ENCODE peak calls at places on chromosomes 12 and 14, in ten cellular contexts. One of them, this sample, is unnamed.

GRCh38 chr12:34290191-34290995 is 268.1 kb downstream of the ALG10 start:
- DNase-seq in prostate gland: no peak
- DNase-seq in MM.1S: no peak
- DNase-seq in coronary artery: peak
- DNase-seq in fibroblast of lung: no peak
- DNase-seq in lung: no peak
- DNase-seq in cardiac muscle cell: no peak
- DNase-seq in A549: no peak
- DNase-seq in PC-3: no peak
- DNase-seq in tibial artery: no peak
- DNase-seq in this sample: no peak

GRCh38 chr14:79074501-79074900 is 904.3 kb downstream of the NRXN3 start:
- DNase-seq in coronary artery: no peak
- DNase-seq in lung: no peak
- DNase-seq in prostate gland: peak
- DNase-seq in MM.1S: no peak
- DNase-seq in fibroblast of lung: no peak
- DNase-seq in A549: no peak
- DNase-seq in cardiac muscle cell: no peak
- DNase-seq in tibial artery: no peak
- DNase-seq in PC-3: peak
- DNase-seq in this sample: no peak

GRCh38 chr12:108350511-108350910 is 11.4 kb upstream of the CMKLR1 start:
- DNase-seq in lung: no peak
- DNase-seq in A549: no peak
- DNase-seq in fibroblast of lung: no peak
- DNase-seq in PC-3: no peak
- DNase-seq in cardiac muscle cell: no peak
- DNase-seq in coronary artery: no peak
- DNase-seq in prostate gland: no peak
- DNase-seq in MM.1S: no peak
- DNase-seq in tibial artery: no peak
- DNase-seq in this sample: no peak

GRCh38 chr12:64457036-64457435 is 5.1 kb downstream of the TBK1 start:
- DNase-seq in coronary artery: no peak
- DNase-seq in fibroblast of lung: no peak
- DNase-seq in A549: no peak
- DNase-seq in PC-3: no peak
- DNase-seq in tibial artery: no peak
- DNase-seq in MM.1S: no peak
- DNase-seq in cardiac muscle cell: peak
- DNase-seq in lung: no peak
- DNase-seq in prostate gland: no peak
- DNase-seq in this sample: no peak

GRCh38 chr14:55926007-55926406 is 192.2 kb upstream of the PELI2 start:
- DNase-seq in tibial artery: no peak
- DNase-seq in prostate gland: no peak
- DNase-seq in cardiac muscle cell: no peak
- DNase-seq in coronary artery: no peak
- DNase-seq in A549: no peak
- DNase-seq in lung: no peak
- DNase-seq in fibroblast of lung: no peak
- DNase-seq in MM.1S: no peak
- DNase-seq in PC-3: no peak
- DNase-seq in this sample: no peak

GRCh38 chr12:111164833-111165232 is 204.1 kb downstream of the PHETA1 start:
- DNase-seq in A549: no peak
- DNase-seq in MM.1S: no peak
- DNase-seq in cardiac muscle cell: no peak
- DNase-seq in tibial artery: no peak
- DNase-seq in coronary artery: no peak
- DNase-seq in PC-3: no peak
- DNase-seq in lung: no peak
- DNase-seq in prostate gland: no peak
- DNase-seq in fibroblast of lung: no peak
- DNase-seq in this sample: no peak

GRCh38 chr14:61281186-61281676 is at the start of gene TMEM30B:
- DNase-seq in coronary artery: no peak
- DNase-seq in fibroblast of lung: no peak
- DNase-seq in lung: peak
- DNase-seq in A549: no peak
- DNase-seq in prostate gland: peak
- DNase-seq in tibial artery: no peak
- DNase-seq in MM.1S: no peak
- DNase-seq in cardiac muscle cell: no peak
- DNase-seq in PC-3: peak
- DNase-seq in this sample: no peak

GRCh38 chr12:96907681-96908163 is 665 bp downstream of the NEDD1 start:
- DNase-seq in PC-3: no peak
- DNase-seq in tibial artery: no peak
- DNase-seq in A549: peak
- DNase-seq in cardiac muscle cell: peak
- DNase-seq in prostate gland: peak
- DNase-seq in MM.1S: no peak
- DNase-seq in coronary artery: no peak
- DNase-seq in lung: no peak
- DNase-seq in fibroblast of lung: peak
- DNase-seq in this sample: no peak

GRCh38 chr12:57825451-57825850 is 6.9 kb upstream of the AVIL start:
- DNase-seq in PC-3: no peak
- DNase-seq in cardiac muscle cell: no peak
- DNase-seq in prostate gland: no peak
- DNase-seq in A549: no peak
- DNase-seq in tibial artery: no peak
- DNase-seq in coronary artery: no peak
- DNase-seq in lung: no peak
- DNase-seq in fibroblast of lung: no peak
- DNase-seq in MM.1S: no peak
- DNase-seq in this sample: no peak

GRCh38 chr12:57001448-57001906 is 4.9 kb downstream of the ZBTB39 start:
- DNase-seq in MM.1S: peak
- DNase-seq in PC-3: peak
- DNase-seq in A549: peak
- DNase-seq in prostate gland: peak
- DNase-seq in fibroblast of lung: peak
- DNase-seq in cardiac muscle cell: peak
- DNase-seq in coronary artery: peak
- DNase-seq in tibial artery: no peak
- DNase-seq in lung: peak
- DNase-seq in this sample: peak

GRCh38 chr12:113366827-113367226 is 8.4 kb downstream of the PLBD2 start:
- DNase-seq in tibial artery: no peak
- DNase-seq in MM.1S: no peak
- DNase-seq in coronary artery: no peak
- DNase-seq in A549: no peak
- DNase-seq in PC-3: no peak
- DNase-seq in lung: no peak
- DNase-seq in prostate gland: no peak
- DNase-seq in cardiac muscle cell: peak
- DNase-seq in fibroblast of lung: no peak
- DNase-seq in this sample: no peak

GRCh38 chr12:104519190-104519857 is 62.6 kb downstream of the CHST11 start:
- DNase-seq in tibial artery: no peak
- DNase-seq in MM.1S: no peak
- DNase-seq in PC-3: no peak
- DNase-seq in lung: no peak
- DNase-seq in prostate gland: no peak
- DNase-seq in cardiac muscle cell: no peak
- DNase-seq in A549: no peak
- DNase-seq in coronary artery: no peak
- DNase-seq in fibroblast of lung: no peak
- DNase-seq in this sample: no peak

GRCh38 chr12:91785655-91786489 is 359.8 kb downstream of the BTG1 start:
- DNase-seq in prostate gland: no peak
- DNase-seq in cardiac muscle cell: no peak
- DNase-seq in coronary artery: no peak
- DNase-seq in lung: no peak
- DNase-seq in fibroblast of lung: no peak
- DNase-seq in PC-3: no peak
- DNase-seq in tibial artery: no peak
- DNase-seq in A549: no peak
- DNase-seq in MM.1S: no peak
- DNase-seq in this sample: no peak

DNA sequence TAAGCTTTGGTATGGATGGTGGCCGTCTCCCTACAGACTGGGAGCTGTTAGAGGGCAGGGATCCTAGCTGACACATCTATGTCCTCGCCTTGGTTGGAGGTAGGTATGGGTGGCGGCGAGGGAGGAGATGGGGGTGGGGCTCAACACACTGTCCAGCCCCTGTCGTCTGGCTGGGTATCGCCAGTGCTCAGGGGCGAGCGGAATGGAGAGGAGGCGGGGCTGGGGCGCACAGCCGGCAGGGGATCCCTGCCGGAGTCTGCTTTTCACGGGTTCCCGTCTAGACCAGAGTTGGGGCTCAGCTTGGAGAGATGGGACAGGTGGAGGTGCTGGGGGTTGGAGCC is 16.1 kb downstream of the TAMALIN start:
- DNase-seq in MM.1S: no peak
- DNase-seq in PC-3: peak
- DNase-seq in cardiac muscle cell: no peak
- DNase-seq in tibial artery: no peak
- DNase-seq in prostate gland: no peak
- DNase-seq in fibroblast of lung: no peak
- DNase-seq in lung: no peak
- DNase-seq in coronary artery: no peak
- DNase-seq in A549: peak
- DNase-seq in this sample: no peak
- H3K4me3 ChIP-seq in MM.1S: peak
- H3K4me3 ChIP-seq in PC-3: peak
- H3K4me3 ChIP-seq in cardiac muscle cell: peak
- H3K4me3 ChIP-seq in tibial artery: peak
- H3K4me3 ChIP-seq in prostate gland: peak
- H3K4me3 ChIP-seq in fibroblast of lung: peak
- H3K4me3 ChIP-seq in lung: no peak
- H3K4me3 ChIP-seq in coronary artery: peak
- H3K4me3 ChIP-seq in A549: peak
- H3K4me3 ChIP-seq in this sample: peak

DNA sequence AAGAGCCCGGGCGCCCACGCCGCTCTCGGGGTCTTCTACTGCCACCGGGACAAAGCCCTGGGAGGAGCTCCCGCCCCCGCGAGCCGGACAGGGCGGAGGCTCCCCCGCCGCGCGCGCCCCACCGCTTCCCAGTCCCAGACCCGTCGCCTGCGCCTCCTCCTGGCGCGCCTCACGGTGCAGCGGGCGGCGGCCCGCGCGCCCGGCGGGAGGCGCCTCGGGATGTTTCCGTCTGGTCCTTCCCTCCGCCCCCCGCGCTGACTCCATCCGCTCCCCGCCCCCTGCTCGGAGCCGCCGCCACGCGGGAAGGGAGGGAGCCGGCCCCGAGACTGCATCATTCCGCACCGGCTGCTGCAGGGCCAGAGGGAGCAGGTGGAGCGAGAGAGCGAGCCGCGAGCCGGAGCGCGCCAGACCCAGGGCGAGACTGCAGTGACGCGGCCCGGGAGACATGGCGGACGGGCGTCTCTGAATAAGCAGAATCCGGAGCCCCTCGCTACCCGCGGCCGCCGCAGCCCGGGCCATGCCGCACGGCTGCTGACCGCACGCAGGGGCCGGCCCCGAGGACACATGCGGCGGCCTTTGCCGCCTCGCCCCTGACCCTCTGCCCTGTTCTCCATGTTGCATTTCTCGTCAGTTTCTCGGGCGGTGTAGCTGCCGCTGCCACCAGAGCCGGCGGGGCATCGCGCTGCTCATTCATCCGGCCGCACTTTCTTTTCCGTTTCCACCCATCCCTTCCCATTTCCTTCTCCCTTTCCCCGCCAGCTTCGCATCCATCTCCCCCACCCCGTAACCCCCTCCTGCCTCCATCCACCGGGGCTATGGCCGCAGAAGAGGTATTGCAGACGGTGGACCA is at the start of gene BICD1:
- DNase-seq in cardiac muscle cell: peak
- DNase-seq in fibroblast of lung: peak
- DNase-seq in prostate gland: peak
- DNase-seq in tibial artery: peak
- DNase-seq in MM.1S: peak
- DNase-seq in PC-3: peak
- DNase-seq in A549: peak
- DNase-seq in coronary artery: peak
- DNase-seq in lung: peak
- DNase-seq in this sample: peak
- TF ChIP-seq CTCF in cardiac muscle cell: peak
- TF ChIP-seq CTCF in fibroblast of lung: no peak
- TF ChIP-seq CTCF in prostate gland: no peak
- TF ChIP-seq CTCF in tibial artery: peak
- TF ChIP-seq CTCF in MM.1S: peak
- TF ChIP-seq CTCF in PC-3: peak
- TF ChIP-seq CTCF in A549: peak
- TF ChIP-seq CTCF in coronary artery: peak
- TF ChIP-seq CTCF in lung: no peak
- TF ChIP-seq CTCF in this sample: peak

GRCh38 chr14:99596071-99596627 is 7.9 kb downstream of the CCDC85C start:
- DNase-seq in tibial artery: no peak
- DNase-seq in A549: peak
- DNase-seq in fibroblast of lung: no peak
- DNase-seq in MM.1S: no peak
- DNase-seq in PC-3: peak
- DNase-seq in coronary artery: no peak
- DNase-seq in cardiac muscle cell: no peak
- DNase-seq in prostate gland: peak
- DNase-seq in lung: peak
- DNase-seq in this sample: no peak
- H3K27ac ChIP-seq in tibial artery: no peak
- H3K27ac ChIP-seq in A549: peak
- H3K27ac ChIP-seq in fibroblast of lung: no peak
- H3K27ac ChIP-seq in MM.1S: no peak
- H3K27ac ChIP-seq in PC-3: no peak
- H3K27ac ChIP-seq in coronary artery: peak
- H3K27ac ChIP-seq in cardiac muscle cell: no peak
- H3K27ac ChIP-seq in prostate gland: peak
- H3K27ac ChIP-seq in lung: peak
- H3K27ac ChIP-seq in this sample: no peak

GRCh38 chr14:20986811-20987210 is 3.0 kb upstream of the METTL17 start:
- DNase-seq in lung: no peak
- DNase-seq in PC-3: peak
- DNase-seq in MM.1S: no peak
- DNase-seq in coronary artery: no peak
- DNase-seq in A549: peak
- DNase-seq in tibial artery: no peak
- DNase-seq in cardiac muscle cell: peak
- DNase-seq in prostate gland: no peak
- DNase-seq in fibroblast of lung: peak
- DNase-seq in this sample: peak

GRCh38 chr14:20989464-20989786 is 355 bp upstream of the METTL17 start:
- DNase-seq in fibroblast of lung: no peak
- DNase-seq in coronary artery: no peak
- DNase-seq in tibial artery: no peak
- DNase-seq in cardiac muscle cell: no peak
- DNase-seq in lung: no peak
- DNase-seq in MM.1S: no peak
- DNase-seq in A549: no peak
- DNase-seq in PC-3: no peak
- DNase-seq in prostate gland: no peak
- DNase-seq in this sample: no peak

GRCh38 chr14:20989787-20990600 is at the start of gene METTL17:
- DNase-seq in fibroblast of lung: peak
- DNase-seq in coronary artery: peak
- DNase-seq in A549: peak
- DNase-seq in MM.1S: peak
- DNase-seq in PC-3: peak
- DNase-seq in cardiac muscle cell: peak
- DNase-seq in prostate gland: peak
- DNase-seq in lung: peak
- DNase-seq in tibial artery: peak
- DNase-seq in this sample: peak

GRCh38 chr14:20988717-20989116 is 1.1 kb upstream of the METTL17 start:
- DNase-seq in A549: no peak
- DNase-seq in PC-3: no peak
- DNase-seq in lung: no peak
- DNase-seq in coronary artery: no peak
- DNase-seq in tibial artery: no peak
- DNase-seq in prostate gland: no peak
- DNase-seq in cardiac muscle cell: no peak
- DNase-seq in MM.1S: no peak
- DNase-seq in fibroblast of lung: no peak
- DNase-seq in this sample: no peak
- H3K4me3 ChIP-seq in A549: no peak
- H3K4me3 ChIP-seq in PC-3: peak
- H3K4me3 ChIP-seq in lung: no peak
- H3K4me3 ChIP-seq in coronary artery: no peak
- H3K4me3 ChIP-seq in tibial artery: peak
- H3K4me3 ChIP-seq in prostate gland: no peak
- H3K4me3 ChIP-seq in cardiac muscle cell: no peak
- H3K4me3 ChIP-seq in MM.1S: no peak
- H3K4me3 ChIP-seq in fibroblast of lung: no peak
- H3K4me3 ChIP-seq in this sample: peak

This sample was measured in ascending aorta.